ENCODE peak calls at places on chromosomes 4 and X, in ten cellular contexts. X is A549, N is upper lobe of left lung, B is IMR-90, J is esophagus muscularis mucosa, Q is uterus, A is testis, R is tibial nerve, U is Peyer's patch, V is right lobe of liver. F is an unnamed sample.
A peak's percentile ranks its signal among the peaks of the same experiment; 100 is the strongest.

GRCh38 chrX:33892670-33893069 is 239.4 kb downstream of the FAM47A start:
- DNase-seq in X (no peak), B (no peak), J (no peak), N (no peak), V (no peak), Q (no peak), R (no peak), A (no peak), U (no peak), F (no peak)

GRCh38 chr4:69836321-69836720 is 23.6 kb downstream of the SULT1E1 start:
- DNase-seq in X (no peak), Q (no peak), J (no peak), B (no peak), N (no peak), R (no peak), U (no peak), V (no peak), A (no peak), F (no peak)

GRCh38 chrX:54066841-54067240 is 22.6 kb upstream of the PHF8 start:
- DNase-seq in X (no peak), B (peak; percentile 65), J (no peak), Q (no peak), N (no peak), R (no peak), A (no peak), V (no peak), U (no peak), F (no peak)

GRCh38 chr4:80610199-80610598 is 274.7 kb downstream of the CFAP299 start:
- DNase-seq in V (no peak), A (no peak), X (no peak), N (no peak), Q (no peak), U (no peak), B (no peak), J (no peak), R (no peak), F (no peak)

GRCh38 chr4:185119927-185120630 is 23.0 kb upstream of the SLC25A4 start:
- DNase-seq in U (no peak), B (peak; percentile 27), A (no peak), X (no peak), V (no peak), R (no peak), N (no peak), Q (no peak), J (no peak), F (no peak)

GRCh38 chr4:48360285-48360965 is 19.1 kb downstream of the SLAIN2 start:
- DNase-seq in U (no peak), X (no peak), J (no peak), Q (no peak), V (no peak), A (no peak), B (peak; percentile 86), R (no peak), N (no peak), F (no peak)

GRCh38 chrX:10685923-10686595 is 65.7 kb upstream of the MID1 start:
- DNase-seq in V (no peak), N (no peak), U (no peak), X (no peak), Q (no peak), A (no peak), B (peak; percentile 25), R (no peak), J (no peak), F (no peak)

GRCh38 chr4:80126435-80126834 is 53.4 kb upstream of the ANTXR2 start:
- DNase-seq in R (no peak), Q (no peak), B (no peak), U (no peak), J (no peak), V (no peak), N (no peak), A (no peak), X (no peak), F (no peak)

GRCh38 chr4:86279247-86279960 is 80.4 kb downstream of the MAPK10 start:
- DNase-seq in V (no peak), R (no peak), A (no peak), N (no peak), J (no peak), U (no peak), Q (no peak), B (no peak), X (no peak), F (no peak)

GRCh38 chr4:86283341-86283740 is 76.5 kb downstream of the MAPK10 start:
- DNase-seq in U (no peak), V (no peak), R (no peak), A (no peak), X (no peak), J (no peak), Q (no peak), N (no peak), B (no peak), F (no peak)

GRCh38 chr4:86274642-86275041 is 85.2 kb downstream of the MAPK10 start:
- DNase-seq in U (no peak), N (no peak), V (no peak), Q (no peak), R (no peak), X (no peak), J (no peak), B (no peak), A (no peak), F (no peak)

DNA sequence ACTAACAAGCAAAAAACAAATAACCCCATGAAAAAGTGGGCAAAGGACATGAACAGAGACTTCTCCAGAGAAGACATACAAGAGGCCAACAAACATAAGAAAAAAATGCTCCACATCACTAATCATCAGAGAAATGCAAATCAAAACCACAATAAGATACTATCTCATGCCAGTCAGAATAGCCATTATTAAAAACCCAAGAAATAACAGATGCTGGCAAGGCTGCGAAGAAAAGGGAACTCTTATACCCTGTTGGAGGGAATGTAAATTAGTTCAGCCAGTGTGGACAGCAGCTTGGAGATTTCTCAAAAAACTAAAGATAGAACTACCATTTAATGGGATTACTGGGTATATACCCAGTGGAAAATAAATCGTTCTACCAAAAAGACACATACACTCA is 79.6 kb downstream of the MAPK10 start:
- DNase-seq in B (no peak), U (no peak), N (no peak), V (no peak), A (no peak), Q (no peak), J (no peak), X (no peak), R (no peak), F (no peak)
- H3K4me3 ChIP-seq in B (no peak overlapping the region), U (no peak overlapping the region), N (no peak overlapping the region), V (no peak overlapping the region), A (no peak overlapping the region), Q (no peak overlapping the region), J (no peak overlapping the region), X (no peak overlapping the region), R (no peak overlapping the region), F (no peak overlapping the region)

GRCh38 chr4:53595204-53595603 is 3.9 kb upstream of the LNX1 start:
- DNase-seq in B (no peak), U (no peak), R (no peak), A (no peak), N (no peak), X (no peak), V (no peak), J (no peak), Q (no peak), F (no peak)

GRCh38 chr4:53591372-53591892 is at the start of gene LNX1:
- DNase-seq in U (peak; percentile 93), V (peak; percentile 74), X (no peak), Q (no peak), A (no peak), B (no peak), R (no peak), J (peak; percentile 21), N (peak; percentile 33), F (no peak)

GRCh38 chr4:53593765-53594164 is 2.5 kb upstream of the LNX1 start:
- DNase-seq in R (no peak), X (no peak), U (no peak), Q (no peak), V (no peak), J (peak; percentile 66), B (no peak), A (no peak), N (no peak), F (no peak)

GRCh38 chr4:53592128-53592527 is 842 bp upstream of the LNX1 start:
- DNase-seq in V (no peak), U (no peak), Q (no peak), A (no peak), N (no peak), R (no peak), X (no peak), J (peak; percentile 42), B (peak; percentile 13), F (no peak)

DNA sequence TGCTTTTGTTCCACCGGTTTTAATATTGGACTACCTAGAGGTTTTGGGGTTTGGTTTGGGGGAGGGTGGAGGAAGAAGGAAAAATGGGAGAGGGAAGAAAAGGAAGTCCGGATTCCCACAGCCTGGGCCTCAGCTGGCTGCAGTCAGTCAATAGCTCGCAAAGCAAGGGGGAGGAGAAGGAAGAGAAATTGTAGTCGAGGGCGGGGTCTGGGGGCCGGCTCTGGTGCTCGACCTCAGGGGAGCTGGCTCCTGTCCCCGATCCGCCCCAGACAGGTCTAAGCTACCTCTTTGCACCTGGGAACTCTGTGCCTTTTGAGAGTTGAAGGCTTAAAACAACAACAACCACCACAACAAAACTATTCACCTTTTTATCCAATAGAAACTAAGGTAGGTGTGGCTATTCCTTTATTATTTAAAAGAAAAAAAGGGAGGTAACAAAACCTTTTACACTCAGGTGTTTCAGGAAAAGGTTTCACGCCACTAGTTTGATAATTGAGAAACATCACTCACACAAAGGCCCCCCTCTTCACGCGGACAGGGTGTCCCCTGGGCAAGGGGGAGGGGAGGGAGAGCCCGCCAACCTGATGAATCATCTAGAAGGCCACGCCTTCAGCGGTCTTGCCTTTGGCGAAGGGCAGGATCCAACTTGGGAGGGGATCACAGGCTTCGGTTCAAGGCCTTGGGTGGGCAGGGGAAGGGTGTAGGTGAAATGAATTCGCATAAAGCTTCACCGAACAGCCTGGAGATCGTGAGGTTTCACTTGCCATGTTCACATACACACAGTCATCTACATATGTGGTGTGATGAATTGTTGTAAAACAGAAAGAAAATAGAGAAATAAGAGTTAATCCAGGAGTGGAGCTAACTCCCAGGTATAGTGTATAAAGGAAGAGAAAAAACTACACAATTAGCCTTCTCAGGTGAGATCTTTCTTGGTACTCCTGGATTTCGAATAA is 1.7 kb upstream of the LNX1 start:
- DNase-seq in R (no peak), X (peak; percentile 40), U (peak; percentile 76), J (no peak), A (no peak), B (no peak), Q (peak; percentile 33), V (no peak), N (peak; percentile 43), F (no peak)
- TF ChIP-seq POLR2A in R (no peak), X (no peak), U (peak; percentile 8), J (no peak), A (no peak), B (no peak), Q (no peak), V (no peak), N (no peak), F (no peak)

DNA sequence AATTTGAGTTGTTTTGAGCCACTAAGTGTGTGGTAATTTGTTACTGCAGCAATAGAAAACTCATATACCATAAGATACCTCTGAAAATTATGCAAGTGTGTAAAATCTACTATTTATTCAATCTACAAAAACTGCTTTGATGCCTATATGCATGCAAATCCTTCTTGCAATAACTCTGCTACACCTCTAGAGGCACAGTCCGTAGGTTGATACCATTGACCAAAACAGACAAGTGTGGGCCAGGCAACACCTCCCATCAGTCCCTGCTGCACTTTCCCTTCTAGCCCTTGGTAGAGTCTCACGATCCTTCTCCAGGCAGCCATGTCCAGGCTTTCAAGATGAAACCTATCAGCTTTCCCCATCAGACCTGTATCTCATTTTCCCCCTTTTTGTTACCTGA is 48.8 kb upstream of the FAM9A start:
- DNase-seq in B (no peak), N (no peak), J (no peak), A (no peak), U (no peak), V (no peak), X (peak; percentile 19), R (no peak), Q (no peak), F (no peak)
- TF ChIP-seq CTCF in B (no peak), N (no peak), J (no peak), A (no peak), U (no peak), V (no peak), X (no peak), R (no peak), Q (no peak), F (no peak)

DNA sequence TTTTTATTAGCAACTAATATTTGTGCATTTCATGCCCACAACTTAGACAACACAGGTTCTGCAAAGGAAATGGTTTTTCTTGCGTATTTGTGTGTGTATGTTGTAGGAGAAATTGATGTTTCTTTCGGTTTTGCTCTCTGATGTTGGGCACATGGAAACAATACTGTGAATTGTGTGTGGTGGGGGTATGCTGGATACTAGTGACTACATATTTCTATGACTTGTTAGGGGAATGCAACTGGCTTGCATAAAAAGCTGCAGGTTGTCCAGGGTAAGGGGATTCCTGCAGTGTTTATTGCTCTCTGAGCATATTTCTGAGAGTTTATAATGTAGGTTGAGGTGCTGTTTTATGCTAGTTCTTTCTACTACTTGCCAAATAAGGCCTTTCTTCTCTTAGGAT is 11.6 kb downstream of the DLG3 start:
- DNase-seq in V (no peak), X (no peak), U (no peak), J (no peak), Q (no peak), A (no peak), N (no peak), B (no peak), R (no peak), F (no peak)
- H3K4me3 ChIP-seq in V (no peak overlapping the region), X (no peak overlapping the region), U (peak overlapping the region; percentile 66), J (peak overlapping the region; percentile 67), Q (no peak overlapping the region), A (no peak overlapping the region), N (peak overlapping the region; percentile 44), B (peak overlapping the region; percentile 56), R (peak overlapping the region; percentile 60), F (peak overlapping the region; percentile 53)